ENCODE peak calls at places on chromosome 10, in five cellular contexts. One of them, this sample, is unnamed.
A peak's percentile ranks its signal among the peaks of the same experiment; 100 is the strongest.

GRCh38 chr10:29895436-29895835 is 163.9 kb downstream of the JCAD start:
- DNase-seq in HepG2: no peak
- DNase-seq in transverse colon: peak; percentile 14
- DNase-seq in sigmoid colon: peak; percentile 79
- DNase-seq in suprapubic skin: peak; percentile 85
- DNase-seq in this sample: no peak

GRCh38 chr10:59177031-59177861 is 803 bp downstream of the PHYHIPL start:
- DNase-seq in HepG2: peak; percentile 80
- DNase-seq in transverse colon: no peak
- DNase-seq in sigmoid colon: no peak
- DNase-seq in suprapubic skin: no peak
- DNase-seq in this sample: no peak

GRCh38 chr10:31723074-31723750 is 205.4 kb downstream of the ARHGAP12 start:
- DNase-seq in HepG2: peak; percentile 5
- DNase-seq in transverse colon: no peak
- DNase-seq in sigmoid colon: no peak
- DNase-seq in suprapubic skin: no peak
- DNase-seq in this sample: no peak

GRCh38 chr10:5910323-5911100 is 20.5 kb downstream of the FBH1 start:
- DNase-seq in HepG2: no peak
- DNase-seq in transverse colon: no peak
- DNase-seq in sigmoid colon: peak; percentile 84
- DNase-seq in suprapubic skin: peak; percentile 54
- DNase-seq in this sample: no peak

GRCh38 chr10:77359287-77359691 is 278.3 kb downstream of the KCNMA1 start:
- DNase-seq in HepG2: no peak
- DNase-seq in transverse colon: no peak
- DNase-seq in sigmoid colon: no peak
- DNase-seq in suprapubic skin: no peak
- DNase-seq in this sample: no peak

GRCh38 chr10:50522908-50523307 is 100.8 kb downstream of the SGMS1 start:
- DNase-seq in HepG2: no peak
- DNase-seq in transverse colon: no peak
- DNase-seq in sigmoid colon: no peak
- DNase-seq in suprapubic skin: no peak
- DNase-seq in this sample: no peak

GRCh38 chr10:75097666-75098285 is 13.7 kb upstream of the SAMD8 start:
- DNase-seq in HepG2: peak; percentile 20
- DNase-seq in transverse colon: no peak
- DNase-seq in sigmoid colon: no peak
- DNase-seq in suprapubic skin: no peak
- DNase-seq in this sample: no peak

GRCh38 chr10:46326971-46327370 is 40.2 kb downstream of the ANTXRL start:
- DNase-seq in HepG2: no peak
- DNase-seq in transverse colon: no peak
- DNase-seq in sigmoid colon: peak; percentile 42
- DNase-seq in suprapubic skin: no peak
- DNase-seq in this sample: no peak

GRCh38 chr10:69242844-69243212 is 22.7 kb downstream of the HKDC1 start:
- DNase-seq in HepG2: no peak
- DNase-seq in transverse colon: no peak
- DNase-seq in sigmoid colon: no peak
- DNase-seq in suprapubic skin: no peak
- DNase-seq in this sample: no peak

GRCh38 chr10:86596266-86596665 is 58.1 kb upstream of the OPN4 start:
- DNase-seq in HepG2: no peak
- DNase-seq in transverse colon: no peak
- DNase-seq in sigmoid colon: no peak
- DNase-seq in suprapubic skin: peak; percentile 35
- DNase-seq in this sample: no peak
- TF ChIP-seq EP300 in HepG2: no peak
- TF ChIP-seq EP300 in transverse colon: no peak
- TF ChIP-seq EP300 in sigmoid colon: no peak
- TF ChIP-seq EP300 in suprapubic skin: no peak
- TF ChIP-seq EP300 in this sample: no peak

GRCh38 chr10:114359953-114360345 is 44.4 kb downstream of the AFAP1L2 start:
- DNase-seq in HepG2: no peak
- DNase-seq in transverse colon: no peak
- DNase-seq in sigmoid colon: no peak
- DNase-seq in suprapubic skin: no peak
- DNase-seq in this sample: no peak

GRCh38 chr10:114353383-114353782 is 50.9 kb downstream of the AFAP1L2 start:
- DNase-seq in HepG2: no peak
- DNase-seq in transverse colon: no peak
- DNase-seq in sigmoid colon: no peak
- DNase-seq in suprapubic skin: no peak
- DNase-seq in this sample: no peak

GRCh38 chr10:114359041-114359952 is 45.0 kb downstream of the AFAP1L2 start:
- DNase-seq in HepG2: no peak
- DNase-seq in transverse colon: no peak
- DNase-seq in sigmoid colon: no peak
- DNase-seq in suprapubic skin: no peak
- DNase-seq in this sample: no peak

GRCh38 chr10:114357591-114357990 is 46.7 kb downstream of the AFAP1L2 start:
- DNase-seq in HepG2: no peak
- DNase-seq in transverse colon: no peak
- DNase-seq in sigmoid colon: no peak
- DNase-seq in suprapubic skin: no peak
- DNase-seq in this sample: no peak

GRCh38 chr10:114356786-114357588 is 47.3 kb downstream of the AFAP1L2 start:
- DNase-seq in HepG2: no peak
- DNase-seq in transverse colon: no peak
- DNase-seq in sigmoid colon: no peak
- DNase-seq in suprapubic skin: no peak
- DNase-seq in this sample: no peak
- TF ChIP-seq POLR2AphosphoS5 in HepG2: no peak
- TF ChIP-seq POLR2AphosphoS5 in transverse colon: peak; percentile 23
- TF ChIP-seq POLR2AphosphoS5 in sigmoid colon: peak; percentile 52
- TF ChIP-seq POLR2AphosphoS5 in suprapubic skin: no peak
- TF ChIP-seq POLR2AphosphoS5 in this sample: no peak

DNA sequence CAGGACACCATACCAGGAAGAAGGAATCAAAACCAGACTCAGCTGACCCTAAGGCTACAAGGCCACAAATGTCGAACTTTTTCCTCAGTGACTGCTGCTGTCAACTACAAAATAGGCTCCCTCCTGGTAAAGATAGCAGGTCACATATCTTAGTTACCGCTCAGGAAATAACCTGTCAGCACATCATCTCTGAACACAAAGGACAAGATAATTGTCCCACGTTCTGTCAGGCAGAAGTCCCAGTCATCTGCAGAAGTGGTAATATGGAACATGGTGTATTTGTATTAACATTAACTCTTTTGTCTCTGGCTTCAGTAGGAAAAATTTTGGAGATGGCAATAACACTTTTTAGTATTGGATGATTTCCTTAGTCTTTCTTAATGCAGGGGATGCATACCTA is 630.2 kb upstream of the LRRTM3 start:
- DNase-seq in HepG2: no peak
- DNase-seq in transverse colon: no peak
- DNase-seq in sigmoid colon: no peak
- DNase-seq in suprapubic skin: no peak
- DNase-seq in this sample: no peak
- TF ChIP-seq EP300 in HepG2: no peak
- TF ChIP-seq EP300 in transverse colon: no peak
- TF ChIP-seq EP300 in sigmoid colon: no peak
- TF ChIP-seq EP300 in suprapubic skin: no peak
- TF ChIP-seq EP300 in this sample: no peak

DNA sequence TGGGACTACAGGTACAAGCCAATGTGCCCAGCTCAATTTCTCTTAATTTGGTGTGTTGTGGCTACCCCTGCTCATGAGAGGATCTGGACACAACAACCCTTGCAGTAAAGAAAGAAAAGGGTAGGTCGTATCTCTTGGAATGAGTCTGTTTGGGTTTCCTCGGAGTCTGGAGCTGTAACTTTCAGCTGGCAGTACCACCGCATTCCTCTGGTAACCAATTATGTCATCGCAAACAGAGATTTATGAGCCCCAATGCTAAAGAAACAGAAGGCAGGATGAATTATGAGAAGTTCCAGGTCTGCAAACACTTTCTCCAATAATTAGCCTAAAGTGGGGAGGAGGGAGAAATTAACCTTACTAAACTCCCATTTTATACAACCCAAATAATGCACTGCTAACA is 186.6 kb upstream of the NRP1 start:
- DNase-seq in HepG2: no peak
- DNase-seq in transverse colon: no peak
- DNase-seq in sigmoid colon: no peak
- DNase-seq in suprapubic skin: no peak
- DNase-seq in this sample: no peak
- TF ChIP-seq POLR2AphosphoS5 in HepG2: no peak
- TF ChIP-seq POLR2AphosphoS5 in transverse colon: no peak
- TF ChIP-seq POLR2AphosphoS5 in sigmoid colon: no peak
- TF ChIP-seq POLR2AphosphoS5 in suprapubic skin: no peak
- TF ChIP-seq POLR2AphosphoS5 in this sample: no peak

GRCh38 chr10:43308986-43309385 is 42.1 kb upstream of the RASGEF1A start:
- DNase-seq in HepG2: peak; percentile 4
- DNase-seq in transverse colon: no peak
- DNase-seq in sigmoid colon: peak; percentile 74
- DNase-seq in suprapubic skin: no peak
- DNase-seq in this sample: no peak
- TF ChIP-seq EP300 in HepG2: no peak
- TF ChIP-seq EP300 in transverse colon: no peak
- TF ChIP-seq EP300 in sigmoid colon: no peak
- TF ChIP-seq EP300 in suprapubic skin: no peak
- TF ChIP-seq EP300 in this sample: no peak

GRCh38 chr10:89478739-89479116 is 56.7 kb downstream of the SLC16A12 start:
- DNase-seq in HepG2: no peak
- DNase-seq in transverse colon: no peak
- DNase-seq in sigmoid colon: no peak
- DNase-seq in suprapubic skin: no peak
- DNase-seq in this sample: no peak
- TF ChIP-seq POLR2AphosphoS5 in HepG2: no peak
- TF ChIP-seq POLR2AphosphoS5 in transverse colon: no peak
- TF ChIP-seq POLR2AphosphoS5 in sigmoid colon: no peak
- TF ChIP-seq POLR2AphosphoS5 in suprapubic skin: no peak
- TF ChIP-seq POLR2AphosphoS5 in this sample: no peak

DNA sequence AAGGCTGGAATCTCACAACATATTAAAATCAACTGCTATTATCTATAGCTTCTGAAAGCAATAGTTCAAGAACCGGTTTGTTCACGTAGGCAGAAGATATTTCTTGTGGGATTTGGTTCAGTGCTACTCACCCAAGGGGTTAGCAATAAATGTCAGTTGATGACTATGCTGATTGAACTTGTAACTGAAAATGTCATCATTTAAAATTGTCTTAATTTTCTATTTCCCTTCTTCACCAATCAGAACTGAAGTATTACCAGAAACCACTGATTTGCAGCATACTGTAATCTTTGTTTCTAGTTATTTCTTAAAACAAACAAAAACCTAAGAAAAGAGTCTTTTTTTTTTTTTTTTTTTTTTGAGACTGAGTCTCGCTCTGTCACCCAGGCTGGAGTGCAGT is 46.1 kb downstream of the CPEB3 start:
- DNase-seq in HepG2: no peak
- DNase-seq in transverse colon: no peak
- DNase-seq in sigmoid colon: no peak
- DNase-seq in suprapubic skin: no peak
- DNase-seq in this sample: no peak
- TF ChIP-seq EP300 in HepG2: no peak
- TF ChIP-seq EP300 in transverse colon: no peak
- TF ChIP-seq EP300 in sigmoid colon: no peak
- TF ChIP-seq EP300 in suprapubic skin: no peak
- TF ChIP-seq EP300 in this sample: no peak

DNA sequence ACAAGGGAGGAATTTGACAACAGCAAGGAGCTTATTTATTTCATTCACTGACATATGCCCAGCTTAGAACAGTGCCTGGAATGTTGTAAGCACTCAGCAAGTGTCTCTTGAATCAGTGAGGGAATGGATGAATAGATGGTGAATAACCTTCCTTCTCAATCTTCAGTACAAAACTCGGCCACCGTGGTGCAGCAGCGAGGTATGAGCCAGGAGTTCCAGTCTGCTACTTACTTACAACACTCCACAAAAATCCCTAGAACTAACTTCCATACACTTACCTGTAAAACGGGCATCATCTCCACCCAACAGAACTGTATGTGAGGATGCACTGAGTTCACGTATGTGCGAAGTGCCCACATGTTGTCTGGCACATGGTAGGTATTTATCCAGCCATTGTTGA is 237.4 kb downstream of the WDR11 start:
- DNase-seq in HepG2: no peak
- DNase-seq in transverse colon: peak; percentile 37
- DNase-seq in sigmoid colon: no peak
- DNase-seq in suprapubic skin: no peak
- DNase-seq in this sample: no peak
- TF ChIP-seq POLR2AphosphoS5 in HepG2: no peak
- TF ChIP-seq POLR2AphosphoS5 in transverse colon: no peak
- TF ChIP-seq POLR2AphosphoS5 in sigmoid colon: no peak
- TF ChIP-seq POLR2AphosphoS5 in suprapubic skin: no peak
- TF ChIP-seq POLR2AphosphoS5 in this sample: no peak

GRCh38 chr10:14665304-14665703 is 109.4 kb downstream of the FAM107B start:
- DNase-seq in HepG2: no peak
- DNase-seq in transverse colon: no peak
- DNase-seq in sigmoid colon: no peak
- DNase-seq in suprapubic skin: no peak
- DNase-seq in this sample: no peak

GRCh38 chr10:14667270-14667669 is 107.4 kb downstream of the FAM107B start:
- DNase-seq in HepG2: no peak
- DNase-seq in transverse colon: no peak
- DNase-seq in sigmoid colon: no peak
- DNase-seq in suprapubic skin: no peak
- DNase-seq in this sample: no peak

GRCh38 chr10:14665865-14666857 is 108.5 kb downstream of the FAM107B start:
- DNase-seq in HepG2: no peak
- DNase-seq in transverse colon: no peak
- DNase-seq in sigmoid colon: no peak
- DNase-seq in suprapubic skin: no peak
- DNase-seq in this sample: no peak

GRCh38 chr10:14661818-14662217 is 112.9 kb downstream of the FAM107B start:
- DNase-seq in HepG2: no peak
- DNase-seq in transverse colon: no peak
- DNase-seq in sigmoid colon: no peak
- DNase-seq in suprapubic skin: no peak
- DNase-seq in this sample: no peak

GRCh38 chr10:14664345-14664744 is 110.4 kb downstream of the FAM107B start:
- DNase-seq in HepG2: no peak
- DNase-seq in transverse colon: no peak
- DNase-seq in sigmoid colon: no peak
- DNase-seq in suprapubic skin: no peak
- DNase-seq in this sample: no peak
- TF ChIP-seq EP300 in HepG2: no peak
- TF ChIP-seq EP300 in transverse colon: no peak
- TF ChIP-seq EP300 in sigmoid colon: no peak
- TF ChIP-seq EP300 in suprapubic skin: no peak
- TF ChIP-seq EP300 in this sample: no peak

This sample was measured in stomach.